ENCODE peak calls at places on chromosomes 11 and 22, in ten cellular contexts. One of them, this sample, is unnamed. For H3K4me1, the result is how much of the 10 kb centered on the place peaks cover.

GRCh38 chr11:135006800-135007199 is 594.8 kb upstream of the B3GAT1 start:
- DNase-seq in sigmoid colon: no peak
- DNase-seq in mucosa of descending colon: no peak
- DNase-seq in esophagus muscularis mucosa: no peak
- DNase-seq in body of pancreas: no peak
- DNase-seq in gastrocnemius medialis: no peak
- DNase-seq in CD8-positive, alpha-beta T cell: no peak
- DNase-seq in prostate gland: no peak
- DNase-seq in IMR-90: no peak
- DNase-seq in tibial artery: no peak
- DNase-seq in this sample: no peak

GRCh38 chr11:9688716-9689511 is 25.0 kb downstream of the SWAP70 start:
- DNase-seq in sigmoid colon: no peak
- DNase-seq in mucosa of descending colon: no peak
- DNase-seq in esophagus muscularis mucosa: no peak
- DNase-seq in body of pancreas: no peak
- DNase-seq in gastrocnemius medialis: no peak
- DNase-seq in CD8-positive, alpha-beta T cell: no peak
- DNase-seq in prostate gland: peak
- DNase-seq in IMR-90: peak
- DNase-seq in tibial artery: no peak
- DNase-seq in this sample: peak

GRCh38 chr22:46056169-46057041 is 79.4 kb upstream of the WNT7B start:
- DNase-seq in sigmoid colon: peak
- DNase-seq in mucosa of descending colon: peak
- DNase-seq in esophagus muscularis mucosa: no peak
- DNase-seq in body of pancreas: peak
- DNase-seq in gastrocnemius medialis: peak
- DNase-seq in CD8-positive, alpha-beta T cell: no peak
- DNase-seq in prostate gland: no peak
- DNase-seq in IMR-90: no peak
- DNase-seq in tibial artery: peak
- DNase-seq in this sample: no peak

GRCh38 chr22:37281646-37282384 is 493 bp upstream of the CYTH4 start:
- DNase-seq in sigmoid colon: no peak
- DNase-seq in mucosa of descending colon: no peak
- DNase-seq in esophagus muscularis mucosa: no peak
- DNase-seq in body of pancreas: no peak
- DNase-seq in gastrocnemius medialis: no peak
- DNase-seq in CD8-positive, alpha-beta T cell: no peak
- DNase-seq in prostate gland: no peak
- DNase-seq in IMR-90: no peak
- DNase-seq in tibial artery: no peak
- DNase-seq in this sample: no peak

GRCh38 chr22:35208003-35208402 is 49.3 kb upstream of the HMGXB4 start:
- DNase-seq in sigmoid colon: no peak
- DNase-seq in mucosa of descending colon: no peak
- DNase-seq in esophagus muscularis mucosa: no peak
- DNase-seq in body of pancreas: no peak
- DNase-seq in gastrocnemius medialis: no peak
- DNase-seq in CD8-positive, alpha-beta T cell: no peak
- DNase-seq in prostate gland: no peak
- DNase-seq in IMR-90: no peak
- DNase-seq in tibial artery: no peak
- DNase-seq in this sample: no peak

GRCh38 chr22:41687901-41688364 is 734 bp downstream of the SNU13 start:
- DNase-seq in sigmoid colon: no peak
- DNase-seq in mucosa of descending colon: peak
- DNase-seq in esophagus muscularis mucosa: no peak
- DNase-seq in body of pancreas: peak
- DNase-seq in gastrocnemius medialis: no peak
- DNase-seq in CD8-positive, alpha-beta T cell: no peak
- DNase-seq in prostate gland: no peak
- DNase-seq in IMR-90: peak
- DNase-seq in tibial artery: peak
- DNase-seq in this sample: peak

GRCh38 chr22:38872831-38873248 is 824 bp upstream of the CBX6 start:
- DNase-seq in sigmoid colon: peak
- DNase-seq in mucosa of descending colon: peak
- DNase-seq in esophagus muscularis mucosa: peak
- DNase-seq in body of pancreas: peak
- DNase-seq in gastrocnemius medialis: peak
- DNase-seq in CD8-positive, alpha-beta T cell: no peak
- DNase-seq in prostate gland: peak
- DNase-seq in IMR-90: peak
- DNase-seq in tibial artery: peak
- DNase-seq in this sample: peak

GRCh38 chr22:39215430-39216142 is 29.2 kb downstream of the PDGFB start:
- DNase-seq in sigmoid colon: peak
- DNase-seq in mucosa of descending colon: no peak
- DNase-seq in esophagus muscularis mucosa: no peak
- DNase-seq in body of pancreas: peak
- DNase-seq in gastrocnemius medialis: no peak
- DNase-seq in CD8-positive, alpha-beta T cell: no peak
- DNase-seq in prostate gland: no peak
- DNase-seq in IMR-90: no peak
- DNase-seq in tibial artery: no peak
- DNase-seq in this sample: no peak

GRCh38 chr11:44808053-44808753 is 81.4 kb downstream of the TSPAN18 start:
- DNase-seq in sigmoid colon: no peak
- DNase-seq in mucosa of descending colon: no peak
- DNase-seq in esophagus muscularis mucosa: no peak
- DNase-seq in body of pancreas: no peak
- DNase-seq in gastrocnemius medialis: no peak
- DNase-seq in CD8-positive, alpha-beta T cell: no peak
- DNase-seq in prostate gland: no peak
- DNase-seq in IMR-90: no peak
- DNase-seq in tibial artery: no peak
- DNase-seq in this sample: no peak

GRCh38 chr11:44806631-44807030 is 79.9 kb downstream of the TSPAN18 start:
- DNase-seq in sigmoid colon: no peak
- DNase-seq in mucosa of descending colon: no peak
- DNase-seq in esophagus muscularis mucosa: no peak
- DNase-seq in body of pancreas: no peak
- DNase-seq in gastrocnemius medialis: no peak
- DNase-seq in CD8-positive, alpha-beta T cell: no peak
- DNase-seq in prostate gland: no peak
- DNase-seq in IMR-90: no peak
- DNase-seq in tibial artery: no peak
- DNase-seq in this sample: no peak

GRCh38 chr11:44805596-44805995 is 78.8 kb downstream of the TSPAN18 start:
- DNase-seq in sigmoid colon: no peak
- DNase-seq in mucosa of descending colon: no peak
- DNase-seq in esophagus muscularis mucosa: no peak
- DNase-seq in body of pancreas: no peak
- DNase-seq in gastrocnemius medialis: no peak
- DNase-seq in CD8-positive, alpha-beta T cell: no peak
- DNase-seq in prostate gland: no peak
- DNase-seq in IMR-90: peak
- DNase-seq in tibial artery: no peak
- DNase-seq in this sample: no peak

GRCh38 chr11:44804449-44805151 is 77.8 kb downstream of the TSPAN18 start:
- DNase-seq in sigmoid colon: no peak
- DNase-seq in mucosa of descending colon: no peak
- DNase-seq in esophagus muscularis mucosa: no peak
- DNase-seq in body of pancreas: no peak
- DNase-seq in gastrocnemius medialis: no peak
- DNase-seq in CD8-positive, alpha-beta T cell: no peak
- DNase-seq in prostate gland: no peak
- DNase-seq in IMR-90: peak
- DNase-seq in tibial artery: no peak
- DNase-seq in this sample: no peak

GRCh38 chr11:44805152-44805461 is 78.3 kb downstream of the TSPAN18 start:
- DNase-seq in sigmoid colon: no peak
- DNase-seq in mucosa of descending colon: no peak
- DNase-seq in esophagus muscularis mucosa: no peak
- DNase-seq in body of pancreas: no peak
- DNase-seq in gastrocnemius medialis: no peak
- DNase-seq in CD8-positive, alpha-beta T cell: no peak
- DNase-seq in prostate gland: no peak
- DNase-seq in IMR-90: no peak
- DNase-seq in tibial artery: no peak
- DNase-seq in this sample: no peak
- H3K4me1 ChIP-seq in sigmoid colon: half or more
- H3K4me1 ChIP-seq in mucosa of descending colon: under half
- H3K4me1 ChIP-seq in esophagus muscularis mucosa: half or more
- H3K4me1 ChIP-seq in body of pancreas: under half
- H3K4me1 ChIP-seq in gastrocnemius medialis: under half
- H3K4me1 ChIP-seq in CD8-positive, alpha-beta T cell: under half
- H3K4me1 ChIP-seq in prostate gland: under half
- H3K4me1 ChIP-seq in IMR-90: under half
- H3K4me1 ChIP-seq in tibial artery: under half
- H3K4me1 ChIP-seq in this sample: under half

DNA sequence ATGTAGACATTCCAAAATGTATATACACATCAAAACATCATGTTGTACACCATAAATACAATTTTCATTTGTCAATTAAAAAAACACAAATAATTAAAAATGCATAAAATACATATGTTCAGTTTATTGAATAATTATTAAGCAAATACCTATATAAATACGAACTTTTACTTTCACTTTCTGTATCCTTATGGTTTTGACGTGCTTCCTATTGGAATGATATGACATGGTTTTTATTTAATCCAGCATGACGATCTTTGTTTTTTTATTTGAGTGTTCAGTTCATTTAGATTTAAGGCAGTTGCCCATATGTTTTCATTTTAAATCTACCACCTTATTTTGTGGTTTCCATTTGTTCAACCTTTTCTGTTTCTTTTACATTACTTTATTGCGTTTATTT is 198.3 kb upstream of the PLET1 start:
- DNase-seq in sigmoid colon: no peak
- DNase-seq in mucosa of descending colon: no peak
- DNase-seq in esophagus muscularis mucosa: no peak
- DNase-seq in body of pancreas: no peak
- DNase-seq in gastrocnemius medialis: no peak
- DNase-seq in CD8-positive, alpha-beta T cell: no peak
- DNase-seq in prostate gland: no peak
- DNase-seq in IMR-90: no peak
- DNase-seq in tibial artery: no peak
- DNase-seq in this sample: no peak
- H3K4me3 ChIP-seq in sigmoid colon: no peak
- H3K4me3 ChIP-seq in mucosa of descending colon: no peak
- H3K4me3 ChIP-seq in esophagus muscularis mucosa: no peak
- H3K4me3 ChIP-seq in body of pancreas: peak
- H3K4me3 ChIP-seq in gastrocnemius medialis: peak
- H3K4me3 ChIP-seq in CD8-positive, alpha-beta T cell: no peak
- H3K4me3 ChIP-seq in prostate gland: no peak
- H3K4me3 ChIP-seq in IMR-90: peak
- H3K4me3 ChIP-seq in tibial artery: no peak
- H3K4me3 ChIP-seq in this sample: no peak

GRCh38 chr22:16845465-16845864 is 20.3 kb upstream of the XKR3 start:
- DNase-seq in sigmoid colon: no peak
- DNase-seq in mucosa of descending colon: no peak
- DNase-seq in esophagus muscularis mucosa: no peak
- DNase-seq in body of pancreas: no peak
- DNase-seq in gastrocnemius medialis: no peak
- DNase-seq in CD8-positive, alpha-beta T cell: no peak
- DNase-seq in prostate gland: no peak
- DNase-seq in IMR-90: no peak
- DNase-seq in tibial artery: no peak
- DNase-seq in this sample: no peak

GRCh38 chr22:16845881-16846280 is 20.7 kb upstream of the XKR3 start:
- DNase-seq in sigmoid colon: no peak
- DNase-seq in mucosa of descending colon: no peak
- DNase-seq in esophagus muscularis mucosa: no peak
- DNase-seq in body of pancreas: no peak
- DNase-seq in gastrocnemius medialis: no peak
- DNase-seq in CD8-positive, alpha-beta T cell: no peak
- DNase-seq in prostate gland: no peak
- DNase-seq in IMR-90: no peak
- DNase-seq in tibial artery: no peak
- DNase-seq in this sample: no peak

GRCh38 chr22:16844529-16844928 is 19.3 kb upstream of the XKR3 start:
- DNase-seq in sigmoid colon: no peak
- DNase-seq in mucosa of descending colon: no peak
- DNase-seq in esophagus muscularis mucosa: no peak
- DNase-seq in body of pancreas: no peak
- DNase-seq in gastrocnemius medialis: no peak
- DNase-seq in CD8-positive, alpha-beta T cell: no peak
- DNase-seq in prostate gland: no peak
- DNase-seq in IMR-90: no peak
- DNase-seq in tibial artery: no peak
- DNase-seq in this sample: no peak
- TF ChIP-seq CTCF in sigmoid colon: no peak
- TF ChIP-seq CTCF in mucosa of descending colon: no peak
- TF ChIP-seq CTCF in esophagus muscularis mucosa: no peak
- TF ChIP-seq CTCF in body of pancreas: no peak
- TF ChIP-seq CTCF in gastrocnemius medialis: no peak
- TF ChIP-seq CTCF in CD8-positive, alpha-beta T cell: no peak
- TF ChIP-seq CTCF in prostate gland: no peak
- TF ChIP-seq CTCF in IMR-90: no peak
- TF ChIP-seq CTCF in tibial artery: no peak
- TF ChIP-seq CTCF in this sample: no peak

GRCh38 chr22:42697542-42698013 is 23.1 kb downstream of the A4GALT start:
- DNase-seq in sigmoid colon: peak
- DNase-seq in mucosa of descending colon: peak
- DNase-seq in esophagus muscularis mucosa: no peak
- DNase-seq in body of pancreas: peak
- DNase-seq in gastrocnemius medialis: peak
- DNase-seq in CD8-positive, alpha-beta T cell: no peak
- DNase-seq in prostate gland: no peak
- DNase-seq in IMR-90: peak
- DNase-seq in tibial artery: peak
- DNase-seq in this sample: peak

GRCh38 chr22:42699281-42699681 is 21.4 kb downstream of the A4GALT start:
- DNase-seq in sigmoid colon: no peak
- DNase-seq in mucosa of descending colon: peak
- DNase-seq in esophagus muscularis mucosa: no peak
- DNase-seq in body of pancreas: no peak
- DNase-seq in gastrocnemius medialis: peak
- DNase-seq in CD8-positive, alpha-beta T cell: no peak
- DNase-seq in prostate gland: no peak
- DNase-seq in IMR-90: no peak
- DNase-seq in tibial artery: no peak
- DNase-seq in this sample: no peak

GRCh38 chr22:42695294-42695693 is 25.4 kb downstream of the A4GALT start:
- DNase-seq in sigmoid colon: no peak
- DNase-seq in mucosa of descending colon: peak
- DNase-seq in esophagus muscularis mucosa: no peak
- DNase-seq in body of pancreas: no peak
- DNase-seq in gastrocnemius medialis: peak
- DNase-seq in CD8-positive, alpha-beta T cell: no peak
- DNase-seq in prostate gland: no peak
- DNase-seq in IMR-90: no peak
- DNase-seq in tibial artery: no peak
- DNase-seq in this sample: no peak

GRCh38 chr22:42693763-42694683 is 26.6 kb downstream of the A4GALT start:
- DNase-seq in sigmoid colon: no peak
- DNase-seq in mucosa of descending colon: peak
- DNase-seq in esophagus muscularis mucosa: no peak
- DNase-seq in body of pancreas: no peak
- DNase-seq in gastrocnemius medialis: no peak
- DNase-seq in CD8-positive, alpha-beta T cell: no peak
- DNase-seq in prostate gland: no peak
- DNase-seq in IMR-90: no peak
- DNase-seq in tibial artery: no peak
- DNase-seq in this sample: no peak

DNA sequence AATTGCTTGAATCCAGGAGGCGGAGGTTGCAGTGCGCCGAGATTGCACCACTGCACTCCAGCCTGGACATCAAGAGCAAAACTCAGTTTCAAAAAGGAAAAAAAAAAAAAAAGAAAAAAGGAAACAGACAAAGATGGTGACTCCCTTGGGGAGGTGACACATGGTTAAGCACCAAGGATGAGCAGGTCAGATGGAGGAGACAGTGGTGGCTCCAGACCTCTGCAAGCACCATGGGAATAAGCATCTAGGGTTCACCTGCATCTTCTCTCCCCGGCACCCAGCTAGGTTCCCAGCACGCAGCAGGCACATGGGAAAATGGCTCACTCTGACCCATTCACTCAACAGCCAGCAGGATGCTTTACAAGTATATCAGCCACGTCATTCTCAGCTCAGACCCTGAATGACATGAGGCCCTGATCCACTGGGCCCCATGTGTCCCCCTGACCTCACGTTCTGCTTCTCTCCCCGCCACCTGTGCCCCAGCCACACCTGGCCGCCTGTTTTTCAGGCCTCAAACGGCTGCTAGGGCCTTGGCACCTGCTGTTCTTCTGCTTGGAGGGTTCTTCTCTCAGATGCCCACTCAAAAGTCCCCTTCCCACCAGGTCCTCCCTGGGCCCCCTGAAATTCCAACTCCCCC is 24.2 kb downstream of the A4GALT start:
- DNase-seq in sigmoid colon: no peak
- DNase-seq in mucosa of descending colon: peak
- DNase-seq in esophagus muscularis mucosa: no peak
- DNase-seq in body of pancreas: no peak
- DNase-seq in gastrocnemius medialis: no peak
- DNase-seq in CD8-positive, alpha-beta T cell: no peak
- DNase-seq in prostate gland: no peak
- DNase-seq in IMR-90: no peak
- DNase-seq in tibial artery: no peak
- DNase-seq in this sample: no peak
- H3K4me1 ChIP-seq in sigmoid colon: half or more
- H3K4me1 ChIP-seq in mucosa of descending colon: under half
- H3K4me1 ChIP-seq in esophagus muscularis mucosa: half or more
- H3K4me1 ChIP-seq in body of pancreas: under half
- H3K4me1 ChIP-seq in gastrocnemius medialis: half or more
- H3K4me1 ChIP-seq in CD8-positive, alpha-beta T cell: under half
- H3K4me1 ChIP-seq in prostate gland: under half
- H3K4me1 ChIP-seq in IMR-90: under half
- H3K4me1 ChIP-seq in tibial artery: half or more
- H3K4me1 ChIP-seq in this sample: under half